ENCODE peak calls at places on chromosomes 12 and 14, in seven cellular contexts. One of them, this sample, is unnamed.

GRCh38 chr14:100577986-100578431 is 9.2 kb downstream of the BEGAIN start:
- DNase-seq in MCF 10A: no peak
- DNase-seq in AG10803: no peak
- DNase-seq in brain microvascular endothelial cell: no peak
- DNase-seq in DND-41: no peak
- DNase-seq in MM.1S: no peak
- DNase-seq in D721Med: no peak
- DNase-seq in this sample: no peak

GRCh38 chr12:3084742-3085141 is 7.6 kb downstream of the TSPAN9 start:
- DNase-seq in DND-41: no peak
- DNase-seq in brain microvascular endothelial cell: no peak
- DNase-seq in D721Med: no peak
- DNase-seq in AG10803: no peak
- DNase-seq in MCF 10A: no peak
- DNase-seq in MM.1S: no peak
- DNase-seq in this sample: no peak

GRCh38 chr14:74941676-74942097 is 13.7 kb downstream of the PGF start:
- DNase-seq in AG10803: peak
- DNase-seq in MCF 10A: peak
- DNase-seq in MM.1S: no peak
- DNase-seq in D721Med: no peak
- DNase-seq in brain microvascular endothelial cell: peak
- DNase-seq in DND-41: no peak
- DNase-seq in this sample: peak

GRCh38 chr12:53560386-53560785 is 53.1 kb upstream of the NPFF start:
- DNase-seq in AG10803: peak
- DNase-seq in MM.1S: no peak
- DNase-seq in brain microvascular endothelial cell: peak
- DNase-seq in MCF 10A: peak
- DNase-seq in DND-41: no peak
- DNase-seq in D721Med: no peak
- DNase-seq in this sample: peak

GRCh38 chr14:102759416-102759815 is 17.8 kb upstream of the TRAF3 start:
- DNase-seq in D721Med: no peak
- DNase-seq in MCF 10A: no peak
- DNase-seq in brain microvascular endothelial cell: no peak
- DNase-seq in DND-41: peak
- DNase-seq in MM.1S: no peak
- DNase-seq in AG10803: no peak
- DNase-seq in this sample: no peak

GRCh38 chr12:49921936-49922335 is 18.2 kb upstream of the FAIM2 start:
- DNase-seq in AG10803: no peak
- DNase-seq in MM.1S: no peak
- DNase-seq in MCF 10A: peak
- DNase-seq in D721Med: no peak
- DNase-seq in brain microvascular endothelial cell: no peak
- DNase-seq in DND-41: no peak
- DNase-seq in this sample: no peak

GRCh38 chr12:103800252-103800771 is 40.7 kb downstream of the NT5DC3 start:
- DNase-seq in AG10803: peak
- DNase-seq in D721Med: no peak
- DNase-seq in MCF 10A: peak
- DNase-seq in brain microvascular endothelial cell: peak
- DNase-seq in MM.1S: no peak
- DNase-seq in DND-41: no peak
- DNase-seq in this sample: no peak

GRCh38 chr14:49993565-49993964 is 100.7 kb downstream of the ARF6 start:
- DNase-seq in D721Med: no peak
- DNase-seq in AG10803: no peak
- DNase-seq in MM.1S: no peak
- DNase-seq in MCF 10A: no peak
- DNase-seq in DND-41: no peak
- DNase-seq in brain microvascular endothelial cell: no peak
- DNase-seq in this sample: no peak

GRCh38 chr14:58864751-58865519 is 227.2 kb downstream of the DACT1 start:
- DNase-seq in brain microvascular endothelial cell: no peak
- DNase-seq in MCF 10A: peak
- DNase-seq in MM.1S: no peak
- DNase-seq in DND-41: no peak
- DNase-seq in D721Med: no peak
- DNase-seq in AG10803: peak
- DNase-seq in this sample: peak

DNA sequence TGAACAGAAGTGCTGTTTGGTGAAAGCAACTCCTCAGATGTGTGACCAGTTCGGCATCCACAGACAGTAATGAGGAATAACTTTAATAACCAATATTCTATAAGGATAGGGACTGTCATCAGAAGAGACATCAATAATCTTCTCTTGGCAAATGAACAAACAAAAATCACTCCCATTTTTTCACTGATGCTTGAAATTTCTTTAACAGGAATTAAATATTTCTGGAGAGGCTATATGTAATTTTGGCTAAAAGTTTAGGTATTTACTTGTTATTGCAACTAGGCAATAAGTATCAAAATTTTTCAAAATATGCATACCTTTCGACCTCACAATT is 121.6 kb upstream of the EEA1 start:
- DNase-seq in MM.1S: no peak
- DNase-seq in D721Med: no peak
- DNase-seq in DND-41: no peak
- DNase-seq in MCF 10A: no peak
- DNase-seq in AG10803: no peak
- DNase-seq in brain microvascular endothelial cell: no peak
- DNase-seq in this sample: no peak
- TF ChIP-seq CTCF in MM.1S: no peak
- TF ChIP-seq CTCF in D721Med: no peak
- TF ChIP-seq CTCF in DND-41: no peak
- TF ChIP-seq CTCF in MCF 10A: no peak
- TF ChIP-seq CTCF in AG10803: no peak
- TF ChIP-seq CTCF in brain microvascular endothelial cell: no peak
- TF ChIP-seq CTCF in this sample: no peak

DNA sequence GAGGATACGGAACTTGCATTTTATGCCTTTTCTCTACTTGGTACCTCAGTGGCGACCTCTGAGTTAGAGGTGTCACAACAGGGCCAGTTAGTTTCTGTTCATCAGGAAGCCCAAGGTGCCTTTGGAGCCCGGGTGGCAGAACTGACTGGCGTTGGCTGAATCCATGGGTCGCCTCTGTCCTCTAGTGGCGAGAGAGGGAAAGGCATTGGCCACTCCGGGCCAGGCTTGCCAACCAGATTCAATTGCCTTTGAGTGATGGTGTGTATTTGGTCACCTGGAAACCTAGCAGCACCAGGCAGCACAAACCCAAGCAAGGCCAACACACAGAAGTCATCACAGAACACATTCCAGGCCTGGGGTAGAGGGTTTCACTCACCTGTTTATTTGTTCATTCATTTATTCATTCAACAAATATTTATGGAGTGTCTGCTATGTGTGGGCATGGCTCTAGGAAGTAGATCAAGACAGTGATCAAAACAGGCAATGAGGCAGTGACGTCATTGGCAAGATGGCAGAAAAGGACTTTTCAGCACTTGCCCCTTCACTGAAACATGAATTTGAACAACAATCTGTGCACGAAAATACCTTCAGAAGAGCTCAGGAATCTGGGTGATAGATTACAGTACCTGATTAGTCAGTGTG is 40.5 kb upstream of the KCNA5 start:
- DNase-seq in MM.1S: peak
- DNase-seq in AG10803: peak
- DNase-seq in D721Med: peak
- DNase-seq in DND-41: peak
- DNase-seq in brain microvascular endothelial cell: peak
- DNase-seq in MCF 10A: peak
- DNase-seq in this sample: peak
- TF ChIP-seq CTCF in MM.1S: peak
- TF ChIP-seq CTCF in AG10803: peak
- TF ChIP-seq CTCF in D721Med: peak
- TF ChIP-seq CTCF in DND-41: peak
- TF ChIP-seq CTCF in brain microvascular endothelial cell: peak
- TF ChIP-seq CTCF in MCF 10A: peak
- TF ChIP-seq CTCF in this sample: peak

GRCh38 chr14:79011091-79011919 is 841.1 kb downstream of the NRXN3 start:
- DNase-seq in D721Med: no peak
- DNase-seq in DND-41: peak
- DNase-seq in AG10803: peak
- DNase-seq in brain microvascular endothelial cell: peak
- DNase-seq in MM.1S: no peak
- DNase-seq in MCF 10A: peak
- DNase-seq in this sample: peak
- TF ChIP-seq CTCF in D721Med: peak
- TF ChIP-seq CTCF in DND-41: peak
- TF ChIP-seq CTCF in AG10803: peak
- TF ChIP-seq CTCF in brain microvascular endothelial cell: peak
- TF ChIP-seq CTCF in MM.1S: peak
- TF ChIP-seq CTCF in MCF 10A: peak
- TF ChIP-seq CTCF in this sample: peak

DNA sequence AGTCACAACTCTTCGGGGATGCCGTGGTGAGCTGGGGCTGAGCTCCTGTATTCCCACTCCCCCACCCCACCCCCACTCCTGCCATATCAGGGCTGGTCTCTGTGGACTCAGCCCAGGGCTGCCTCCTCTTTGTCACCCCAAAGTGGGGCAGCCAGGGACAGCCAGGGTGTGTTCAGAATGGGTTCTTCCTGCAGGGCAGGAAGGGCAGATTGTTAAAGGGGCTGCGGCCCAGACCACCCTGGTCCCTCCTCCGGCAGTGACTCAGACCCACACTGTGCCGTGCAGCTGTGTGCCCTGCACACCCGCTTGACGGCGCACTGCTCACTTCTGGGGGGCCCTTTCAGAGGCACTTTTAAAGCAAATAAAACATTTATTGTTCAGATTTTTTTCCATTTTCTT is 9.3 kb downstream of the SLC48A1 start:
- DNase-seq in D721Med: no peak
- DNase-seq in brain microvascular endothelial cell: no peak
- DNase-seq in AG10803: no peak
- DNase-seq in MCF 10A: no peak
- DNase-seq in DND-41: no peak
- DNase-seq in MM.1S: no peak
- DNase-seq in this sample: no peak
- TF ChIP-seq CTCF in D721Med: no peak
- TF ChIP-seq CTCF in brain microvascular endothelial cell: peak
- TF ChIP-seq CTCF in AG10803: no peak
- TF ChIP-seq CTCF in MCF 10A: no peak
- TF ChIP-seq CTCF in DND-41: no peak
- TF ChIP-seq CTCF in MM.1S: no peak
- TF ChIP-seq CTCF in this sample: no peak

GRCh38 chr12:128261757-128262156 is 5.2 kb upstream of the TMEM132C start:
- DNase-seq in D721Med: no peak
- DNase-seq in AG10803: no peak
- DNase-seq in MM.1S: no peak
- DNase-seq in MCF 10A: no peak
- DNase-seq in brain microvascular endothelial cell: no peak
- DNase-seq in DND-41: no peak
- DNase-seq in this sample: no peak

GRCh38 chr12:128265566-128265965 is 1.4 kb upstream of the TMEM132C start:
- DNase-seq in D721Med: no peak
- DNase-seq in brain microvascular endothelial cell: no peak
- DNase-seq in DND-41: no peak
- DNase-seq in MM.1S: no peak
- DNase-seq in MCF 10A: no peak
- DNase-seq in AG10803: no peak
- DNase-seq in this sample: no peak

GRCh38 chr12:128258866-128259555 is 8.0 kb upstream of the TMEM132C start:
- DNase-seq in D721Med: no peak
- DNase-seq in MM.1S: no peak
- DNase-seq in DND-41: no peak
- DNase-seq in AG10803: no peak
- DNase-seq in brain microvascular endothelial cell: no peak
- DNase-seq in MCF 10A: no peak
- DNase-seq in this sample: no peak

GRCh38 chr12:128259556-128260070 is 7.4 kb upstream of the TMEM132C start:
- DNase-seq in DND-41: peak
- DNase-seq in MCF 10A: no peak
- DNase-seq in MM.1S: no peak
- DNase-seq in AG10803: no peak
- DNase-seq in brain microvascular endothelial cell: peak
- DNase-seq in D721Med: no peak
- DNase-seq in this sample: no peak
- TF ChIP-seq CTCF in DND-41: peak
- TF ChIP-seq CTCF in MCF 10A: no peak
- TF ChIP-seq CTCF in MM.1S: peak
- TF ChIP-seq CTCF in AG10803: peak
- TF ChIP-seq CTCF in brain microvascular endothelial cell: peak
- TF ChIP-seq CTCF in D721Med: peak
- TF ChIP-seq CTCF in this sample: peak